ENCODE peak calls at places on chromosomes 2 and 18, in ten cellular contexts. One of them, this sample, is unnamed.

GRCh38 chr2:96884299-96885156 is 14.6 kb upstream of the SEMA4C start:
- DNase-seq in stimulated activated CD8-positive, alpha-beta memory T cell treated with anti-CD3 and anti-CD28 coated beads, Interleukin-7, amount 100 ng/mL, for 48 hours: no peak
- DNase-seq in posterior cingulate gyrus: no peak
- DNase-seq in HTR-8/SVneo: no peak
- DNase-seq in NCI-H1092: no peak
- DNase-seq in PC-3: peak
- DNase-seq in A549: no peak
- DNase-seq in stimulated activated naive B cell treated with anti-CD40 and anti-IgM and Interleukin-4, amounts not matched to agents 10 μg/mL and 1 μg/mL and 100 μg/mL, for 72 hours: no peak
- DNase-seq in stimulated activated CD4-positive, alpha-beta T cell treated with anti-CD3 and anti-CD28 coated beads, Interleukin-4, amount 100 ng/mL, for 24 hours: no peak
- DNase-seq in ELF-1: peak
- DNase-seq in this sample: no peak

GRCh38 chr2:67309281-67309680 is 87.9 kb upstream of the ETAA1 start:
- DNase-seq in stimulated activated CD8-positive, alpha-beta memory T cell treated with anti-CD3 and anti-CD28 coated beads, Interleukin-7, amount 100 ng/mL, for 48 hours: no peak
- DNase-seq in posterior cingulate gyrus: no peak
- DNase-seq in HTR-8/SVneo: no peak
- DNase-seq in NCI-H1092: no peak
- DNase-seq in PC-3: peak
- DNase-seq in A549: no peak
- DNase-seq in stimulated activated naive B cell treated with anti-CD40 and anti-IgM and Interleukin-4, amounts not matched to agents 10 μg/mL and 1 μg/mL and 100 μg/mL, for 72 hours: no peak
- DNase-seq in stimulated activated CD4-positive, alpha-beta T cell treated with anti-CD3 and anti-CD28 coated beads, Interleukin-4, amount 100 ng/mL, for 24 hours: no peak
- DNase-seq in ELF-1: no peak
- DNase-seq in this sample: no peak

GRCh38 chr2:20615046-20615465 is 35.8 kb downstream of the HS1BP3 start:
- DNase-seq in stimulated activated CD8-positive, alpha-beta memory T cell treated with anti-CD3 and anti-CD28 coated beads, Interleukin-7, amount 100 ng/mL, for 48 hours: no peak
- DNase-seq in posterior cingulate gyrus: peak
- DNase-seq in HTR-8/SVneo: no peak
- DNase-seq in NCI-H1092: no peak
- DNase-seq in PC-3: no peak
- DNase-seq in A549: no peak
- DNase-seq in stimulated activated naive B cell treated with anti-CD40 and anti-IgM and Interleukin-4, amounts not matched to agents 10 μg/mL and 1 μg/mL and 100 μg/mL, for 72 hours: no peak
- DNase-seq in stimulated activated CD4-positive, alpha-beta T cell treated with anti-CD3 and anti-CD28 coated beads, Interleukin-4, amount 100 ng/mL, for 24 hours: no peak
- DNase-seq in ELF-1: no peak
- DNase-seq in this sample: no peak

GRCh38 chr2:189797902-189798301 is 13.7 kb downstream of the PMS1 start:
- DNase-seq in stimulated activated CD8-positive, alpha-beta memory T cell treated with anti-CD3 and anti-CD28 coated beads, Interleukin-7, amount 100 ng/mL, for 48 hours: no peak
- DNase-seq in posterior cingulate gyrus: no peak
- DNase-seq in HTR-8/SVneo: no peak
- DNase-seq in NCI-H1092: no peak
- DNase-seq in PC-3: no peak
- DNase-seq in A549: no peak
- DNase-seq in stimulated activated naive B cell treated with anti-CD40 and anti-IgM and Interleukin-4, amounts not matched to agents 10 μg/mL and 1 μg/mL and 100 μg/mL, for 72 hours: no peak
- DNase-seq in stimulated activated CD4-positive, alpha-beta T cell treated with anti-CD3 and anti-CD28 coated beads, Interleukin-4, amount 100 ng/mL, for 24 hours: no peak
- DNase-seq in ELF-1: no peak
- DNase-seq in this sample: no peak

GRCh38 chr2:142825861-142826260 is 51.6 kb upstream of the KYNU start:
- DNase-seq in stimulated activated CD8-positive, alpha-beta memory T cell treated with anti-CD3 and anti-CD28 coated beads, Interleukin-7, amount 100 ng/mL, for 48 hours: no peak
- DNase-seq in posterior cingulate gyrus: no peak
- DNase-seq in HTR-8/SVneo: no peak
- DNase-seq in NCI-H1092: no peak
- DNase-seq in PC-3: no peak
- DNase-seq in A549: no peak
- DNase-seq in stimulated activated naive B cell treated with anti-CD40 and anti-IgM and Interleukin-4, amounts not matched to agents 10 μg/mL and 1 μg/mL and 100 μg/mL, for 72 hours: no peak
- DNase-seq in stimulated activated CD4-positive, alpha-beta T cell treated with anti-CD3 and anti-CD28 coated beads, Interleukin-4, amount 100 ng/mL, for 24 hours: no peak
- DNase-seq in ELF-1: peak
- DNase-seq in this sample: no peak

GRCh38 chr2:168751104-168751768 is 51.2 kb upstream of the NOSTRIN start:
- DNase-seq in stimulated activated CD8-positive, alpha-beta memory T cell treated with anti-CD3 and anti-CD28 coated beads, Interleukin-7, amount 100 ng/mL, for 48 hours: no peak
- DNase-seq in posterior cingulate gyrus: no peak
- DNase-seq in HTR-8/SVneo: no peak
- DNase-seq in NCI-H1092: no peak
- DNase-seq in PC-3: no peak
- DNase-seq in A549: no peak
- DNase-seq in stimulated activated naive B cell treated with anti-CD40 and anti-IgM and Interleukin-4, amounts not matched to agents 10 μg/mL and 1 μg/mL and 100 μg/mL, for 72 hours: no peak
- DNase-seq in stimulated activated CD4-positive, alpha-beta T cell treated with anti-CD3 and anti-CD28 coated beads, Interleukin-4, amount 100 ng/mL, for 24 hours: peak
- DNase-seq in ELF-1: no peak
- DNase-seq in this sample: no peak

GRCh38 chr2:45992021-45992745 is 305.0 kb upstream of the EPAS1 start:
- DNase-seq in stimulated activated CD8-positive, alpha-beta memory T cell treated with anti-CD3 and anti-CD28 coated beads, Interleukin-7, amount 100 ng/mL, for 48 hours: no peak
- DNase-seq in posterior cingulate gyrus: no peak
- DNase-seq in HTR-8/SVneo: no peak
- DNase-seq in NCI-H1092: peak
- DNase-seq in PC-3: peak
- DNase-seq in A549: peak
- DNase-seq in stimulated activated naive B cell treated with anti-CD40 and anti-IgM and Interleukin-4, amounts not matched to agents 10 μg/mL and 1 μg/mL and 100 μg/mL, for 72 hours: no peak
- DNase-seq in stimulated activated CD4-positive, alpha-beta T cell treated with anti-CD3 and anti-CD28 coated beads, Interleukin-4, amount 100 ng/mL, for 24 hours: no peak
- DNase-seq in ELF-1: no peak
- DNase-seq in this sample: no peak

GRCh38 chr2:165469417-165469816 is at the start of gene CSRNP3:
- DNase-seq in stimulated activated CD8-positive, alpha-beta memory T cell treated with anti-CD3 and anti-CD28 coated beads, Interleukin-7, amount 100 ng/mL, for 48 hours: no peak
- DNase-seq in posterior cingulate gyrus: peak
- DNase-seq in HTR-8/SVneo: peak
- DNase-seq in NCI-H1092: peak
- DNase-seq in PC-3: peak
- DNase-seq in A549: peak
- DNase-seq in stimulated activated naive B cell treated with anti-CD40 and anti-IgM and Interleukin-4, amounts not matched to agents 10 μg/mL and 1 μg/mL and 100 μg/mL, for 72 hours: no peak
- DNase-seq in stimulated activated CD4-positive, alpha-beta T cell treated with anti-CD3 and anti-CD28 coated beads, Interleukin-4, amount 100 ng/mL, for 24 hours: no peak
- DNase-seq in ELF-1: peak
- DNase-seq in this sample: no peak

GRCh38 chr18:76752400-76752799 is 70.0 kb upstream of the ZNF236 start:
- DNase-seq in stimulated activated CD8-positive, alpha-beta memory T cell treated with anti-CD3 and anti-CD28 coated beads, Interleukin-7, amount 100 ng/mL, for 48 hours: no peak
- DNase-seq in posterior cingulate gyrus: no peak
- DNase-seq in HTR-8/SVneo: no peak
- DNase-seq in NCI-H1092: no peak
- DNase-seq in PC-3: no peak
- DNase-seq in A549: no peak
- DNase-seq in stimulated activated naive B cell treated with anti-CD40 and anti-IgM and Interleukin-4, amounts not matched to agents 10 μg/mL and 1 μg/mL and 100 μg/mL, for 72 hours: no peak
- DNase-seq in stimulated activated CD4-positive, alpha-beta T cell treated with anti-CD3 and anti-CD28 coated beads, Interleukin-4, amount 100 ng/mL, for 24 hours: no peak
- DNase-seq in ELF-1: no peak
- DNase-seq in this sample: no peak

GRCh38 chr2:66521459-66521858 is 86.5 kb downstream of the MEIS1 start:
- DNase-seq in stimulated activated CD8-positive, alpha-beta memory T cell treated with anti-CD3 and anti-CD28 coated beads, Interleukin-7, amount 100 ng/mL, for 48 hours: no peak
- DNase-seq in posterior cingulate gyrus: no peak
- DNase-seq in HTR-8/SVneo: no peak
- DNase-seq in NCI-H1092: no peak
- DNase-seq in PC-3: no peak
- DNase-seq in A549: no peak
- DNase-seq in stimulated activated naive B cell treated with anti-CD40 and anti-IgM and Interleukin-4, amounts not matched to agents 10 μg/mL and 1 μg/mL and 100 μg/mL, for 72 hours: no peak
- DNase-seq in stimulated activated CD4-positive, alpha-beta T cell treated with anti-CD3 and anti-CD28 coated beads, Interleukin-4, amount 100 ng/mL, for 24 hours: no peak
- DNase-seq in ELF-1: no peak
- DNase-seq in this sample: no peak

GRCh38 chr2:130749078-130749477 is 6.3 kb upstream of the AMER3 start:
- DNase-seq in stimulated activated CD8-positive, alpha-beta memory T cell treated with anti-CD3 and anti-CD28 coated beads, Interleukin-7, amount 100 ng/mL, for 48 hours: no peak
- DNase-seq in posterior cingulate gyrus: no peak
- DNase-seq in HTR-8/SVneo: no peak
- DNase-seq in NCI-H1092: no peak
- DNase-seq in PC-3: no peak
- DNase-seq in A549: no peak
- DNase-seq in stimulated activated naive B cell treated with anti-CD40 and anti-IgM and Interleukin-4, amounts not matched to agents 10 μg/mL and 1 μg/mL and 100 μg/mL, for 72 hours: no peak
- DNase-seq in stimulated activated CD4-positive, alpha-beta T cell treated with anti-CD3 and anti-CD28 coated beads, Interleukin-4, amount 100 ng/mL, for 24 hours: no peak
- DNase-seq in ELF-1: no peak
- DNase-seq in this sample: no peak

GRCh38 chr2:57330447-57330846 is 716.2 kb upstream of the VRK2 start:
- DNase-seq in stimulated activated CD8-positive, alpha-beta memory T cell treated with anti-CD3 and anti-CD28 coated beads, Interleukin-7, amount 100 ng/mL, for 48 hours: no peak
- DNase-seq in posterior cingulate gyrus: no peak
- DNase-seq in HTR-8/SVneo: peak
- DNase-seq in NCI-H1092: no peak
- DNase-seq in PC-3: no peak
- DNase-seq in A549: no peak
- DNase-seq in stimulated activated naive B cell treated with anti-CD40 and anti-IgM and Interleukin-4, amounts not matched to agents 10 μg/mL and 1 μg/mL and 100 μg/mL, for 72 hours: no peak
- DNase-seq in stimulated activated CD4-positive, alpha-beta T cell treated with anti-CD3 and anti-CD28 coated beads, Interleukin-4, amount 100 ng/mL, for 24 hours: no peak
- DNase-seq in ELF-1: no peak
- DNase-seq in this sample: no peak

GRCh38 chr18:9022397-9023170 is 79.9 kb upstream of the NDUFV2 start:
- DNase-seq in stimulated activated CD8-positive, alpha-beta memory T cell treated with anti-CD3 and anti-CD28 coated beads, Interleukin-7, amount 100 ng/mL, for 48 hours: no peak
- DNase-seq in posterior cingulate gyrus: no peak
- DNase-seq in HTR-8/SVneo: no peak
- DNase-seq in NCI-H1092: no peak
- DNase-seq in PC-3: peak
- DNase-seq in A549: no peak
- DNase-seq in stimulated activated naive B cell treated with anti-CD40 and anti-IgM and Interleukin-4, amounts not matched to agents 10 μg/mL and 1 μg/mL and 100 μg/mL, for 72 hours: no peak
- DNase-seq in stimulated activated CD4-positive, alpha-beta T cell treated with anti-CD3 and anti-CD28 coated beads, Interleukin-4, amount 100 ng/mL, for 24 hours: no peak
- DNase-seq in ELF-1: peak
- DNase-seq in this sample: no peak

GRCh38 chr2:100577777-100578176 is 15.0 kb downstream of the PDCL3 start:
- DNase-seq in stimulated activated CD8-positive, alpha-beta memory T cell treated with anti-CD3 and anti-CD28 coated beads, Interleukin-7, amount 100 ng/mL, for 48 hours: no peak
- DNase-seq in posterior cingulate gyrus: no peak
- DNase-seq in HTR-8/SVneo: no peak
- DNase-seq in NCI-H1092: no peak
- DNase-seq in PC-3: peak
- DNase-seq in A549: no peak
- DNase-seq in stimulated activated naive B cell treated with anti-CD40 and anti-IgM and Interleukin-4, amounts not matched to agents 10 μg/mL and 1 μg/mL and 100 μg/mL, for 72 hours: no peak
- DNase-seq in stimulated activated CD4-positive, alpha-beta T cell treated with anti-CD3 and anti-CD28 coated beads, Interleukin-4, amount 100 ng/mL, for 24 hours: no peak
- DNase-seq in ELF-1: no peak
- DNase-seq in this sample: no peak

This sample was measured in GM12864.